ENCODE peak calls at places on chromosome 7, in ten cellular contexts. R is tibial nerve, X is suprapubic skin, G is prostate gland, V is A549, J is stomach, N is IMR-90, C is heart left ventricle, T is spleen, D is gastrocnemius medialis. W is an unnamed sample.

GRCh38 chr7:50957855-50958254 is 175.2 kb upstream of the GRB10 start:
- DNase-seq in R (no peak), X (no peak), G (no peak), V (no peak), J (no peak), N (no peak), C (no peak), T (no peak), D (no peak), W (no peak)

GRCh38 chr7:94368371-94368791 is 26.3 kb upstream of the COL1A2 start:
- DNase-seq in R (no peak), X (no peak), G (no peak), V (no peak), J (no peak), N (peak; percentile 90), C (no peak), T (no peak), D (no peak), W (peak; percentile 34)

GRCh38 chr7:50838675-50839377 is 56.1 kb upstream of the GRB10 start:
- DNase-seq in R (no peak), X (no peak), G (no peak), V (peak; percentile 79), J (no peak), N (peak; percentile 79), C (peak; percentile 67), T (no peak), D (peak; percentile 71), W (no peak)

GRCh38 chr7:47690902-47691558 is 109.1 kb upstream of the TNS3 start:
- DNase-seq in R (no peak), X (peak; percentile 18), G (no peak), V (no peak), J (no peak), N (peak; percentile 65), C (no peak), T (no peak), D (no peak), W (no peak)

GRCh38 chr7:43193905-43194304 is 81.5 kb downstream of the HECW1 start:
- DNase-seq in R (no peak), X (no peak), G (no peak), V (no peak), J (no peak), N (no peak), C (no peak), T (no peak), D (no peak), W (no peak)

GRCh38 chr7:129438839-129439640 is 4.8 kb downstream of the STRIP2 start:
- DNase-seq in R (no peak), X (no peak), G (no peak), V (peak; percentile 52), J (no peak), N (peak; percentile 70), C (no peak), T (no peak), D (no peak), W (no peak)

GRCh38 chr7:73978681-73979563 is 49.1 kb upstream of the ELN start:
- DNase-seq in R (peak; percentile 35), X (peak; percentile 58), G (no peak), V (peak; percentile 90), J (peak; percentile 77), N (no peak), C (peak; percentile 50), T (peak; percentile 79), D (peak; percentile 72), W (peak; percentile 41)

GRCh38 chr7:92135490-92135889 is 1.2 kb upstream of the CYP51A1 start:
- DNase-seq in R (no peak), X (no peak), G (peak; percentile 28), V (no peak), J (no peak), N (no peak), C (no peak), T (no peak), D (no peak), W (no peak)

GRCh38 chr7:108211382-108212201 is 81.4 kb upstream of the LAMB4 start:
- DNase-seq in R (no peak), X (no peak), G (no peak), V (peak; percentile 96), J (peak; percentile 31), N (peak; percentile 59), C (peak; percentile 12), T (no peak), D (no peak), W (no peak)

GRCh38 chr7:50092579-50093411 is at the start of gene ZPBP:
- DNase-seq in R (no peak), X (no peak), G (peak; percentile 26), V (peak; percentile 32), J (no peak), N (peak; percentile 4), C (peak; percentile 10), T (peak; percentile 88), D (no peak), W (no peak)

DNA sequence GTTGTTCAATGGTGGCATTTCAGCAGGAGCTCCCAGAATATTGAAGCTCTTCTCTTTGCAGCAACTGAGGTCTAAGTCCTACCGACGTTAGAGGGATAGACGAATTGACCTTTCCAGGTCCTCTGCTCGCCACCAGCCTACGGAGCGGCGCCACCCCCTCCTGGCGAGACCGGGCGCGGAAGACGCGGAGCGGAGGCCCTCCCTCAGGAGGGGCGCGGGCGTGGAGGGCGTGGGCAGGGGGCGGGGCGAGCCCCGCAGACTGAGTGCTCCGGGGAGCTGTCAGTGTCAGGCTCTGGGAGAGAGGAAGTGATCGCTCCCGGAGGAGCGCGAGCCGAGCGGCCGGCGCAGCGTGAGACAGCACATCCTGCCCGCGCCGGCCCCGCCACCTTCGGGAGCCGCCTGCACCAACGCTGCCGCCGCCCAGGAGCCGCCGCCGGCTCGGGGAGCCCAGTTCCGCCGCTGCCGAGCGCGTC is at the start of gene DYNC1I1:
- DNase-seq in R (peak; percentile 30), X (peak; percentile 74), G (peak; percentile 46), V (peak; percentile 56), J (peak; percentile 61), N (peak; percentile 19), C (peak; percentile 81), T (peak; percentile 85), D (peak; percentile 33), W (peak; percentile 63)
- TF ChIP-seq POLR2A in R (no peak), X (no peak), G (peak; percentile 40), V (no peak), J (no peak), N (no peak), C (peak; percentile 47), T (no peak), D (peak; percentile 54), W (no peak)

DNA sequence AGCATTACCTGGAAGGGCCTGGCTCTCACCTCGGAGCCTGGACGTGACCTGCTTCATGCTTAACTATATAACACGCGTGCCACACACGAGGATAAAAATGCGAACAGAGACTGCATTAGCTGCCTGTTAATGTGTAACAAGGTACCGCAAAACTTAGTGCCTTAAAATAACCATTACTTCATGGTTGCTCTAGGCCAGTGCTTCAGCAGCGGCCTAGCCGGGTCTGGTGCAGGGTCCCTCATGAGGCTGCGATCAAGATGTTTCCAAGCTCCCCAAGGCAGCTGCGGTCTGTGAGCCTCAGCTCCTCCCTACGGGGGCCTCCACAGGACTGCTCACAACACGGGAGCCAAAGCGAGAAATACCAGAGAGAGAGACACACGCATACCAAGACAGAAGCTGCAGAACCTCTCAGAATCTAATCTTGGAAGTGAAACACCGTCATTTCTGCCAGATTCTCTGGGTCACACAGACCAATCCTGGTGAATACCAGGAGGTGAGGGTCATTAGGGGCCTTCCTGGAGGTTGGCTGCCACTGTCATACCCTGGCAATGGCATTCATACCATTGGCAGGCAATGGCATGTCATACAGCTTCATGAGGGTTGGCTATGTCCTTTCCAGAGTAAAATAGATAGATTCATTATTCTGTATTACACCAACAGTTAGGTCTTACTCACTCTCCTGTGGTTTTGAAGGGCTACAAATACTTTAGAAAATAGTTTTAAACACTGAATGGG is 94.5 kb downstream of the HIPK2 start:
- DNase-seq in R (no peak), X (no peak), G (no peak), V (no peak), J (no peak), N (peak; percentile 61), C (no peak), T (no peak), D (no peak), W (no peak)
- H3K4me1 ChIP-seq in R (peaks cover 7% of the 10 kb centered on the region), X (peaks cover 16% of the 10 kb centered on the region), G (peaks cover 24% of the 10 kb centered on the region), V (peaks cover 56% of the 10 kb centered on the region), J (peaks cover 30% of the 10 kb centered on the region), N (peaks cover 38% of the 10 kb centered on the region), C (peaks cover 20% of the 10 kb centered on the region), T (peaks cover 54% of the 10 kb centered on the region), D (peaks cover 50% of the 10 kb centered on the region), W (no peaks in the 10 kb centered on the region)

DNA sequence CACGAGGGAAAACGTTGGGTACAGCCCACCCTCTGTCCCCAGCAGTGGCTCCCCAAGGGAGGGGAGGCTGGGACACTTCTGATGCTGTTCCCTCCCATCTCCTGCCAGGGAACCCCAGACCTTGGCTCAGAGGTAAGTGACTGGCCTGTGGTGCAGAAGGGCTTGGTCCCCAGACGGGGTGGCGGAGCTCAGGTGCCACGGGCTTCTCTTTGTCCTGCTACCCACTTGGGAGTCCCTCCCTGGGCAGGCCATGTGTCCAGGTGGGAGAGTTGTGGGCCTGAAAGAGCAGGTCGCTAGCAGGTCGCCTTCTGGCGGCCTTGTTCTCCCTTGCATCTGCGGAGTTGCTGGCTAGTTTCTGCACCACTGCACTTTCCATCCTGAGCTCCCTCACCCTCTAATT is 10.1 kb downstream of the ATP5MF start:
- DNase-seq in R (no peak), X (no peak), G (no peak), V (no peak), J (no peak), N (no peak), C (no peak), T (no peak), D (no peak), W (no peak)
- TF ChIP-seq POLR2A in R (no peak), X (no peak), G (no peak), V (no peak), J (no peak), N (no peak), C (no peak), T (no peak), D (no peak), W (no peak)

DNA sequence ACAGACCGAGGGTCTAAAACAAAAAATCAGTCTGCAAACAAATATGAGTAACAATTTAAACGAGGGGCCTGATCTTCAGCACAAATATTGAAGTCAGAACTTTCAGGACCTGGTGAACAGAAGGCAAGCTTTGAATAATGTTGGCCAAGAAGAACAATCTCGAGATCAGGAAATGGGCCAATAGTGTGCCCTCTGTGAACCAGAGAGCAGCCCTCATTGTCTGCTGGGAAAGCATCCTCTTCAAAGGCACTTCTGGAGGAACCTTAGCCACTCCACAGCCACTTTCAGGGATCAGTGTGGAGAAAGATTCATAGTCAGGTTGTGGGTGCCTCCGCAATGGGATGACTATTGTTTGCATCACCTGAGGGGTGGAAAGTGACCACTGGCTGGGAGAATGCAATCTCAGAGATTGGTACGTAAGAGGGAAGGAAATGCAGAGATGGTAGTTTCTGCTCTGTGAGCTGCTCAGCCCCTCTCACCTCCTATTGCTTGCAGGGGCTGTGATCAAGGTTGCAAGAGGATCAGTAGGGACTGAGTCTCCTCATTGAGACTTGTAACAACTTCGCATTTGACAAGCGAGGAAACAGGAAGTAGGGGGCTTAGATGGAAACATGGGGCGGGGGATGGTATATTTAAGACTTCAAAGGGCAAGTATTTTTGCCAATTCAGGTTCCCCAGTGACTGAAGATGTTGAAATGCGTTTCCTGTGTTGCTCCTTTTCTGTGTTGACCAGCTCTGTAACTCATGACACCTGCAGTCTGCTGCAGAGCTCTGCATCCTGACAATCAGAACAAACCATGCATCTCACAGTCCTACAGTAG is 28.4 kb upstream of the IFRD1 start:
- DNase-seq in R (no peak), X (no peak), G (no peak), V (peak; percentile 16), J (no peak), N (no peak), C (no peak), T (no peak), D (no peak), W (no peak)
- H3K4me1 ChIP-seq in R (peaks cover 18% of the 10 kb centered on the region), X (peaks cover 35% of the 10 kb centered on the region), G (no peaks in the 10 kb centered on the region), V (peaks cover 36% of the 10 kb centered on the region), J (peaks cover 7% of the 10 kb centered on the region), N (peaks cover 8% of the 10 kb centered on the region), C (no peaks in the 10 kb centered on the region), T (peaks cover 25% of the 10 kb centered on the region), D (peaks cover 7% of the 10 kb centered on the region), W (no peaks in the 10 kb centered on the region)